ENCODE peak calls at places on chromosomes 3 and 15, in six cellular contexts. X is HCT116, J is fibroblast of lung, H is K562, R is GM12878, B is HepG2. S is an unnamed sample.

GRCh38 chr3:50121416-50122032 is 32.8 kb downstream of the RBM5 start:
- DNase-seq in J (peak; percentile 83), B (peak; percentile 70), X (peak; percentile 56), R (peak; percentile 16), H (peak; percentile 80), S (peak; percentile 82)

GRCh38 chr3:189652042-189652441 is 20.9 kb downstream of the TP63 start:
- DNase-seq in X (peak; percentile 21), R (no peak), B (peak; percentile 4), J (peak; percentile 8), H (no peak), S (peak; percentile 15)

GRCh38 chr15:34335176-34335575 is 2.4 kb downstream of the SLC12A6 start:
- DNase-seq in J (no peak), B (no peak), H (no peak), R (no peak), X (no peak), S (peak; percentile 61)

GRCh38 chr3:46213201-46213600 is 5.1 kb upstream of the CCR1 start:
- DNase-seq in R (no peak), X (no peak), H (no peak), J (no peak), B (no peak), S (no peak)

GRCh38 chr3:123644358-123644757 is 59.5 kb upstream of the HACD2 start:
- DNase-seq in B (no peak), J (no peak), X (no peak), H (no peak), R (no peak), S (no peak)

GRCh38 chr15:25134546-25134945 is 179.8 kb downstream of the SNRPN start:
- DNase-seq in H (no peak), R (no peak), X (no peak), J (peak; percentile 4), B (peak; percentile 0), S (peak; percentile 11)

GRCh38 chr15:68608206-68608843 is 29.5 kb downstream of the CORO2B start:
- DNase-seq in R (no peak), J (peak; percentile 90), H (no peak), B (no peak), X (no peak), S (no peak)

GRCh38 chr3:125126323-125126722 is 70.5 kb upstream of the HEG1 start:
- DNase-seq in H (no peak), B (no peak), X (no peak), J (no peak), R (no peak), S (peak; percentile 47)

GRCh38 chr15:41233367-41233771 is 2.3 kb downstream of the CHP1 start:
- DNase-seq in X (no peak), R (no peak), H (peak; percentile 42), B (peak; percentile 14), J (peak; percentile 81), S (peak; percentile 85)

GRCh38 chr15:40909662-40910625 is 15.7 kb downstream of the VPS18 start:
- DNase-seq in B (peak; percentile 75), R (no peak), H (no peak), J (no peak), X (no peak), S (peak; percentile 54)

GRCh38 chr3:157159037-157159761 is 748 bp downstream of the CCNL1 start:
- DNase-seq in H (no peak), R (no peak), X (no peak), J (peak; percentile 45), B (peak; percentile 69), S (peak; percentile 80)

GRCh38 chr15:88529021-88529630 is 17.4 kb downstream of the DET1 start:
- DNase-seq in H (no peak), R (no peak), B (no peak), J (peak; percentile 25), X (no peak), S (peak; percentile 61)

GRCh38 chr3:99498544-99499234 is 139.7 kb upstream of the COL8A1 start:
- DNase-seq in R (no peak), H (no peak), B (no peak), X (no peak), J (no peak), S (peak; percentile 24)

GRCh38 chr3:176814252-176814651 is 383.0 kb downstream of the TBL1XR1 start:
- DNase-seq in J (peak; percentile 70), B (peak; percentile 32), X (peak; percentile 54), R (no peak), H (peak; percentile 9), S (peak; percentile 72)

GRCh38 chr3:139230391-139230790 is 113.4 kb upstream of the MRPS22 start:
- DNase-seq in B (no peak), R (no peak), X (no peak), J (peak; percentile 18), H (no peak), S (no peak)

GRCh38 chr3:101730839-101731238 is 6.4 kb downstream of the CEP97 start:
- DNase-seq in B (no peak), X (no peak), J (no peak), R (no peak), H (no peak), S (no peak)

GRCh38 chr3:153166206-153166605 is 4.2 kb downstream of the RAP2B start:
- DNase-seq in H (peak; percentile 30), J (no peak), B (no peak), R (no peak), X (no peak), S (peak; percentile 30)

GRCh38 chr3:101216710-101217457 is 103.5 kb downstream of the IMPG2 start:
- DNase-seq in X (no peak), B (no peak), R (no peak), H (no peak), J (peak; percentile 37), S (peak; percentile 84)

GRCh38 chr3:51384145-51384729 is 854 bp upstream of the MANF start:
- DNase-seq in X (no peak), B (no peak), H (no peak), R (no peak), J (no peak), S (peak; percentile 66)

GRCh38 chr15:64911317-64912186 is at the start of gene ANKDD1A:
- DNase-seq in B (no peak), R (no peak), J (peak; percentile 28), H (peak; percentile 75), X (peak; percentile 26), S (peak; percentile 75)

GRCh38 chr3:188948658-188949400 is 222.9 kb upstream of the TPRG1 start:
- DNase-seq in X (peak; percentile 67), H (no peak), R (no peak), J (peak; percentile 99), B (peak; percentile 48), S (peak; percentile 95)

GRCh38 chr3:188294823-188295487 is 141.0 kb downstream of the LPP start:
- DNase-seq in X (peak; percentile 90), R (no peak), J (peak; percentile 94), H (no peak), B (peak; percentile 99), S (peak; percentile 96)

DNA sequence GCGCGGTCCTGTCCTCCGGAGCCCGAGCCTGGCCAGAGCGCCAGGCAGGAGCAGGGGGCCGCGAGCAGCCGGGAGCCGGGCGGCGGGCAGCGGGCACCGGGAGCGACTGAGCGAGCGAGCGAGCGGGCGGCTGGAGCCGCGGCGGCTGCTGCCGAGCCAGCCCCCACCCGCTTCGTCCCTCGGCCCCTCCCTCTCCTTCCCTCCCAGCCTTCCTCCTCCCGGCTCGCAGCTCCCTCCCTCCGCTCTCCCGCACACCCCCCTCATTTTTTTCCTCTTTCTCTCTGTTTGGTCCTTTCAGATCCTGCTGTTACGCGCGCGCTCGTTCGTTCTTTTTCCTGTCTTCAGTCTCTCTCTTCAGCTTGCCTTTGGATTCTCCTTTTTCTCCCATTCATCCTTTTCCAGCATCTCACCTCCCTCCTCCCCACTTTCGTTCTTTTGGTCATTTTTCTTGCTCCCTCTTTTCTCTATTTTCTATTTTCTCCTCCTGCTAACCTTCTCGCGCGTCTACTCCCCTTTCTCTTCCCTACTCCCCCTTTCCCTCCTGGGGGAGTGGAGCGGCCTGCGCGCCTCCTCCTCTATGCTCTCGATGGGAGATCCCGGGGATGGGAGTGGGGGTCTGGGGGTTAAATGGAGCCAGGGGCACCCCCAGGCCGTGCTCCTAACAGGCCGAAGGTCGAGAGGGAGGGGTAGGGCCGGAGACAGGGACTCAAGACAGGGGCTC is at the start of gene MEGF11:
- DNase-seq in B (no peak), J (peak; percentile 47), H (peak; percentile 36), X (no peak), R (no peak), S (peak; percentile 44)
- H3K27me3 ChIP-seq in B (peaks cover 81% of the 10 kb centered on the region), J (peaks cover 66% of the 10 kb centered on the region), H (peaks cover 70% of the 10 kb centered on the region), X (peaks cover 3% of the 10 kb centered on the region), R (peaks cover 25% of the 10 kb centered on the region), S (peaks cover 92% of the 10 kb centered on the region)

GRCh38 chr3:38649500-38650247 is at the start of gene SCN5A:
- DNase-seq in J (peak; percentile 16), R (no peak), B (no peak), X (no peak), H (peak; percentile 99), S (peak; percentile 36)
- H3K9ac ChIP-seq in J (peak within 1 kb of the TSS; percentile 53), R (no peak within 1 kb of the TSS), B (no peak within 1 kb of the TSS), X (peak within 1 kb of the TSS; percentile 71), H (peak within 1 kb of the TSS; percentile 58), S (no peak within 1 kb of the TSS)

GRCh38 chr3:48505146-48505545 is 1.2 kb upstream of the SHISA5 start:
- DNase-seq in X (no peak), B (no peak), J (no peak), H (no peak), R (no peak), S (no peak)
- H3K4me2 ChIP-seq in X (peak overlapping the region; percentile 98), B (no peak overlapping the region), J (no peak overlapping the region), H (no peak overlapping the region), R (no peak overlapping the region), S (peak overlapping the region; percentile 83)

GRCh38 chr15:51371271-51371670 is 29.8 kb downstream of the GLDN start:
- DNase-seq in H (no peak), J (no peak), B (no peak), R (no peak), X (no peak), S (no peak)
- H3K27me3 ChIP-seq in H (peaks cover 15% of the 10 kb centered on the region), J (no peaks in the 10 kb centered on the region), B (no peaks in the 10 kb centered on the region), R (peaks cover 3% of the 10 kb centered on the region), X (no peaks in the 10 kb centered on the region), S (no peaks in the 10 kb centered on the region)

DNA sequence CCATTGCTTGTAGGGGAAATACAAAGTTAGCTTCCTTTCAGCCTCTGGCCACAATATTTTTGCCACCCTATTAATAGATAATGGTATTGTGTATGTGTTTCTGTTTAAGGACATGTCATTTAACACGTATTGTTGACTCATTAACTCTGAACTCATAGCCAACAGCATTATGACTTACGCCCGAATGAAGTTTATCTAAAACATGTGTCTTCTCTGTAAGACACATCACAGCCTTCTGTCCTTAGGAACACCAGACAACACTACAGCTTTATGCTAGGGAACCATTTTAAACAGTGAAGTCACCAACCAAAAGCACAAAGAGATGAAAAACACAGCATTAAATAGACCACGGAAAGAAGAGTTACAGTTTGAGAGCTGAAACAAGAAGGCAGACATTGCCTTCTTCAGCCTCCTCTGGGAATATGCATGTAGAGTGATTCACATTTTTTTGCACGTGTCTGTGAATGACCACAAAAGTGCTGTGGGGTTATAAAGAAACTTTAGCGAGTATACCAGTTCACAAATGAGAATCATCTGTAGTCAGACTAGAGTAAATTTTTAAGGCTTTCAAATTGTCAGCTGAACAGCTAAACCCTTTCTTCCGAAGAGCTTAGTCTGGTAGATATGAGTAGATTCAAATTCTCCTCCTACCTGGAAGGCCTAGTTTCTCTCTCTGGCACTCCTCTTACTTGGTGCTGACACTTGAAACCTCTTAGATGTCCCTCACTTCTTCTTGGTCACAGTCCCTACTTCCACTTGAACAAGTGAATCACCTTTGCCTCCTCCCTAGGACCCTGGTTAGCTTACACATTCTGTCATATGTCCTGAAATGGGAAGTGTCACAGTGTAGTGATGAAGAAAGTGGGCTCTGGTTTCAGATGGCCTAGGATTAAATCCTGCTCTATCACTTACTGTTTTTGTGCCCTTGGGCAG is 32.2 kb downstream of the MCTP2 start:
- DNase-seq in R (peak; percentile 73), X (no peak), H (no peak), B (no peak), J (peak; percentile 16), S (peak; percentile 77)
- H3K9ac ChIP-seq in R (no peak overlapping the region), X (no peak overlapping the region), H (no peak overlapping the region), B (no peak overlapping the region), J (no peak overlapping the region), S (peak overlapping the region; percentile 47)

S was measured in GM23248.